ENCODE peak calls at places on chromosomes 2 and 18, in four cellular contexts. One of them, this sample, is unnamed.

GRCh38 chr2:65300134-65300771 is 72.6 kb downstream of the ACTR2 start:
- DNase-seq in GM23248: peak; percentile 92
- DNase-seq in tibial artery: peak; percentile 88
- DNase-seq in WERI-Rb-1: no peak
- DNase-seq in this sample: peak; percentile 91

GRCh38 chr18:32770181-32770650 is 2.6 kb downstream of the KLHL14 start:
- DNase-seq in WERI-Rb-1: peak; percentile 8
- DNase-seq in tibial artery: no peak
- DNase-seq in GM23248: no peak
- DNase-seq in this sample: no peak

GRCh38 chr18:27049945-27050344 is 135.2 kb downstream of the CHST9 start:
- DNase-seq in tibial artery: no peak
- DNase-seq in GM23248: no peak
- DNase-seq in WERI-Rb-1: no peak
- DNase-seq in this sample: no peak

GRCh38 chr2:41947701-41948396 is 100.0 kb upstream of the PKDCC start:
- DNase-seq in WERI-Rb-1: peak; percentile 36
- DNase-seq in tibial artery: no peak
- DNase-seq in GM23248: no peak
- DNase-seq in this sample: no peak

GRCh38 chr18:78798402-78799175 is 181.0 kb upstream of the SALL3 start:
- DNase-seq in GM23248: no peak
- DNase-seq in WERI-Rb-1: no peak
- DNase-seq in tibial artery: no peak
- DNase-seq in this sample: no peak

GRCh38 chr2:239164281-239164871 is 236.4 kb downstream of the HDAC4 start:
- DNase-seq in tibial artery: peak; percentile 10
- DNase-seq in GM23248: no peak
- DNase-seq in WERI-Rb-1: no peak
- DNase-seq in this sample: no peak

GRCh38 chr2:237873961-237874551 is 14.6 kb downstream of the RAMP1 start:
- DNase-seq in tibial artery: no peak
- DNase-seq in GM23248: no peak
- DNase-seq in WERI-Rb-1: no peak
- DNase-seq in this sample: peak; percentile 62

GRCh38 chr2:24793752-24794477 is 690 bp downstream of the CENPO start:
- DNase-seq in WERI-Rb-1: peak; percentile 58
- DNase-seq in GM23248: peak; percentile 63
- DNase-seq in tibial artery: no peak
- DNase-seq in this sample: no peak

GRCh38 chr2:154264024-154264423 is 392.3 kb downstream of the GALNT13 start:
- DNase-seq in tibial artery: no peak
- DNase-seq in WERI-Rb-1: no peak
- DNase-seq in GM23248: no peak
- DNase-seq in this sample: no peak

GRCh38 chr18:269480-270090 is 1.7 kb upstream of the THOC1 start:
- DNase-seq in WERI-Rb-1: no peak
- DNase-seq in tibial artery: no peak
- DNase-seq in GM23248: no peak
- DNase-seq in this sample: no peak

GRCh38 chr18:23927821-23928746 is 86.5 kb upstream of the TTC39C start:
- DNase-seq in WERI-Rb-1: no peak
- DNase-seq in GM23248: no peak
- DNase-seq in tibial artery: no peak
- DNase-seq in this sample: no peak

GRCh38 chr2:208034503-208035140 is 9.3 kb upstream of the PLEKHM3 start:
- DNase-seq in tibial artery: no peak
- DNase-seq in WERI-Rb-1: no peak
- DNase-seq in GM23248: no peak
- DNase-seq in this sample: no peak

GRCh38 chr18:75211721-75212625 is 1.4 kb downstream of the TSHZ1 start:
- DNase-seq in GM23248: peak; percentile 54
- DNase-seq in WERI-Rb-1: peak; percentile 48
- DNase-seq in tibial artery: peak; percentile 46
- DNase-seq in this sample: peak; percentile 72

GRCh38 chr2:202051499-202052161 is 18.0 kb downstream of the FZD7 start:
- DNase-seq in WERI-Rb-1: no peak
- DNase-seq in GM23248: peak; percentile 60
- DNase-seq in tibial artery: no peak
- DNase-seq in this sample: no peak

GRCh38 chr2:127479219-127479825 is 47.0 kb downstream of the IWS1 start:
- DNase-seq in WERI-Rb-1: no peak
- DNase-seq in tibial artery: no peak
- DNase-seq in GM23248: peak; percentile 76
- DNase-seq in this sample: no peak

GRCh38 chr2:54557601-54558187 is 101.6 kb downstream of the SPTBN1 start:
- DNase-seq in WERI-Rb-1: peak; percentile 70
- DNase-seq in GM23248: peak; percentile 22
- DNase-seq in tibial artery: peak; percentile 47
- DNase-seq in this sample: peak; percentile 78

GRCh38 chr2:54557211-54557600 is 101.1 kb downstream of the SPTBN1 start:
- DNase-seq in WERI-Rb-1: peak; percentile 65
- DNase-seq in tibial artery: no peak
- DNase-seq in GM23248: no peak
- DNase-seq in this sample: no peak

GRCh38 chr2:54556659-54557121 is 100.6 kb downstream of the SPTBN1 start:
- DNase-seq in tibial artery: no peak
- DNase-seq in WERI-Rb-1: peak; percentile 37
- DNase-seq in GM23248: peak; percentile 84
- DNase-seq in this sample: no peak

GRCh38 chr2:54553075-54553474 is 96.9 kb downstream of the SPTBN1 start:
- DNase-seq in GM23248: no peak
- DNase-seq in tibial artery: no peak
- DNase-seq in WERI-Rb-1: no peak
- DNase-seq in this sample: no peak

DNA sequence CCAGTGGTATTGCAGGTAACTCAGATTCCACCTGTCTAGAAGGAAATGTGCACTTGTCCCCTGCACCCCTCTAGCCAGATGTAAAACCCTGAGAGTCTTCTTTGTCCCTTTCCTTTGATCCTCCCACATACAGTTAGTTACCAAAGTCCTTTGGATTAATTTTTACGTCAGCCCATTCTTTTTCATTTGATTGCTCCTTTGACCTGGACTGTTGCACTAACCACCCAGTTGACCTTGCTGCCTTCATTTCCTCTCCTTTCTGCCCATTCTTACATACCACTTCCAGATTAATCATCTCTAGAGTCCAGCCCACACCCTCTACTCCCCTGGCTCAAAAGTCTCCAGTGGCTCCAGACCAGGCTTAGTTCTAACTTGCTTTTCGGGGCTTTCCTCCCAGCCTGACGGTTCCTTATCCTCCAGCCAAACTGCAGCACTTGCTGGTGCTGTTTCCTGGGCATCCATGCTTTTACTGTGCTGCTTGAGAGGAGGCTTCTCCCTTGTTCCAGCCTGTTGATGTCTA is 99.3 kb downstream of the SPTBN1 start:
- DNase-seq in GM23248: peak; percentile 36
- DNase-seq in tibial artery: no peak
- DNase-seq in WERI-Rb-1: no peak
- DNase-seq in this sample: no peak
- H3K9me3 ChIP-seq in GM23248: no peaks in the 10 kb centered on the region
- H3K9me3 ChIP-seq in tibial artery: no peaks in the 10 kb centered on the region
- H3K9me3 ChIP-seq in WERI-Rb-1: no peaks in the 10 kb centered on the region
- H3K9me3 ChIP-seq in this sample: no peaks in the 10 kb centered on the region

DNA sequence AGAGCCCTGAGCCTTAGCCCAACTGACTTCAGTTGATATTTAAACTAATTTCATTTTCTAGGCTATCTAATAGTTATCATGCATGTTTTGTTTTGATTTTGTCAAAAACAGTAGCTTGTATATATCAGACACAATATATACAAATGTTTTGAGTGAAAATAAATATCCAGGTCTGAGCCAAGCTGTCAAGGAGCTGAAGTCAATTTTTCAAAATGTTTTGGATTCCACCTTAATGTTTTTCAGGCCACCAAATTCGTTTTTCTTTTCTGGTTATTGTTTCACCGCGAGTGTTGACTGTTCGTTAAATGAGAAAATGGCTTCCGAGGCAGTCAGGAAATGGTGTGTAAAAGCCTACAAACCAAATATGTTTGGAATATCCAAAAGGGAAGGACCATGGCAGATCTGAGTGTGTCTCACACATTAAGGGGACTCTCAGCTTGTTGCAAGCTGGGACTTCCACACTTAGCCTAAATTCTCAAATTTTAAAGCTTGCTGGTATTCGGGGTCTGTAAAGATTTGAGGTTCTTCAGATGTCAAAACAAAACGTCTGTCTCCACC is 2.8 kb downstream of the HOXD12 start:
- DNase-seq in GM23248: no peak
- DNase-seq in WERI-Rb-1: no peak
- DNase-seq in tibial artery: no peak
- DNase-seq in this sample: no peak
- H3K9me3 ChIP-seq in GM23248: no peaks in the 10 kb centered on the region
- H3K9me3 ChIP-seq in WERI-Rb-1: peaks cover 17% of the 10 kb centered on the region
- H3K9me3 ChIP-seq in tibial artery: no peaks in the 10 kb centered on the region
- H3K9me3 ChIP-seq in this sample: no peaks in the 10 kb centered on the region

GRCh38 chr18:58848685-58849084 is 16.0 kb upstream of the ZNF532 start:
- DNase-seq in WERI-Rb-1: no peak
- DNase-seq in tibial artery: no peak
- DNase-seq in GM23248: peak; percentile 43
- DNase-seq in this sample: no peak
- H3K9me3 ChIP-seq in WERI-Rb-1: no peaks in the 10 kb centered on the region
- H3K9me3 ChIP-seq in tibial artery: no peaks in the 10 kb centered on the region
- H3K9me3 ChIP-seq in GM23248: no peaks in the 10 kb centered on the region
- H3K9me3 ChIP-seq in this sample: no peaks in the 10 kb centered on the region

GRCh38 chr2:200052627-200053026 is 97.2 kb downstream of the MAIP1 start:
- DNase-seq in tibial artery: no peak
- DNase-seq in GM23248: no peak
- DNase-seq in WERI-Rb-1: no peak
- DNase-seq in this sample: no peak

GRCh38 chr2:200050921-200051620 is 95.7 kb downstream of the MAIP1 start:
- DNase-seq in tibial artery: no peak
- DNase-seq in WERI-Rb-1: peak; percentile 58
- DNase-seq in GM23248: no peak
- DNase-seq in this sample: no peak

GRCh38 chr2:200051621-200051945 is 96.2 kb downstream of the MAIP1 start:
- DNase-seq in tibial artery: no peak
- DNase-seq in GM23248: no peak
- DNase-seq in WERI-Rb-1: no peak
- DNase-seq in this sample: no peak

GRCh38 chr2:200048421-200048820 is 93.0 kb downstream of the MAIP1 start:
- DNase-seq in GM23248: no peak
- DNase-seq in tibial artery: no peak
- DNase-seq in WERI-Rb-1: no peak
- DNase-seq in this sample: no peak

GRCh38 chr2:200049086-200049485 is 93.7 kb downstream of the MAIP1 start:
- DNase-seq in tibial artery: no peak
- DNase-seq in GM23248: no peak
- DNase-seq in WERI-Rb-1: no peak
- DNase-seq in this sample: no peak
- H3K9me3 ChIP-seq in tibial artery: no peaks in the 10 kb centered on the region
- H3K9me3 ChIP-seq in GM23248: no peaks in the 10 kb centered on the region
- H3K9me3 ChIP-seq in WERI-Rb-1: peaks cover 15% of the 10 kb centered on the region
- H3K9me3 ChIP-seq in this sample: peaks cover 13% of the 10 kb centered on the region

GRCh38 chr2:13284688-13285087 is 568.0 kb downstream of the TRIB2 start:
- DNase-seq in tibial artery: no peak
- DNase-seq in WERI-Rb-1: no peak
- DNase-seq in GM23248: no peak
- DNase-seq in this sample: no peak
- H3K9me3 ChIP-seq in tibial artery: no peaks in the 10 kb centered on the region
- H3K9me3 ChIP-seq in WERI-Rb-1: no peaks in the 10 kb centered on the region
- H3K9me3 ChIP-seq in GM23248: no peaks in the 10 kb centered on the region
- H3K9me3 ChIP-seq in this sample: no peaks in the 10 kb centered on the region

GRCh38 chr2:2000018-2000733 is 255.9 kb upstream of the PXDN start:
- DNase-seq in GM23248: no peak
- DNase-seq in tibial artery: no peak
- DNase-seq in WERI-Rb-1: no peak
- DNase-seq in this sample: no peak
- H3K9me3 ChIP-seq in GM23248: no peaks in the 10 kb centered on the region
- H3K9me3 ChIP-seq in tibial artery: no peaks in the 10 kb centered on the region
- H3K9me3 ChIP-seq in WERI-Rb-1: no peaks in the 10 kb centered on the region
- H3K9me3 ChIP-seq in this sample: no peaks in the 10 kb centered on the region

DNA sequence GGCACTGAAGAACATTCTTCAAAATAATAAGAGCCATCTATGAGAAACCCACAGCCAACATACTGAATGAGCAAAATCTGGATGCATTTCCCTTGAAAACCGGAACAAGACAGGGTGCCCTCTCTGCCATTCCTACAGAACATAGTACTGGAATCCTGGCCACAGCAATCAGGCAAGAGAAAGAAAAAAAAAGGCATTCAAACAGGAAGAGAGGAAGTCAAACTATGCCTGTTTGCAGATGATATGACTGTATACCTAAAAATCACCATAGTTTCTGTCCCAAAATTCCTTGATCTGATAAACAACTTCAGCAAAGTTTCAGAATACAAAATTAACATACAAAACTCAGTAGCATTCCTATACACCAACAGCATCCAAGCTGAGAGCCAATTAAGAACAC is 119.5 kb upstream of the PARD3B start:
- DNase-seq in GM23248: no peak
- DNase-seq in WERI-Rb-1: no peak
- DNase-seq in tibial artery: no peak
- DNase-seq in this sample: no peak
- H3K9me3 ChIP-seq in GM23248: no peaks in the 10 kb centered on the region
- H3K9me3 ChIP-seq in WERI-Rb-1: no peaks in the 10 kb centered on the region
- H3K9me3 ChIP-seq in tibial artery: no peaks in the 10 kb centered on the region
- H3K9me3 ChIP-seq in this sample: peaks cover 4% of the 10 kb centered on the region

GRCh38 chr2:176152350-176153181 is 1.2 kb downstream of the HOXD4 start:
- DNase-seq in WERI-Rb-1: no peak
- DNase-seq in GM23248: no peak
- DNase-seq in tibial artery: no peak
- DNase-seq in this sample: no peak

GRCh38 chr2:176156301-176156958 is 677 bp upstream of the HOXD3 start:
- DNase-seq in GM23248: no peak
- DNase-seq in WERI-Rb-1: no peak
- DNase-seq in tibial artery: no peak
- DNase-seq in this sample: peak; percentile 49

GRCh38 chr2:176156959-176157498 is at the start of gene HOXD3:
- DNase-seq in tibial artery: no peak
- DNase-seq in GM23248: peak; percentile 58
- DNase-seq in WERI-Rb-1: no peak
- DNase-seq in this sample: peak; percentile 44

GRCh38 chr2:176155341-176156044 is 1.6 kb upstream of the HOXD3 start:
- DNase-seq in WERI-Rb-1: no peak
- DNase-seq in tibial artery: no peak
- DNase-seq in GM23248: no peak
- DNase-seq in this sample: peak; percentile 25

GRCh38 chr2:176154853-176155252 is 2.3 kb upstream of the HOXD3 start:
- DNase-seq in tibial artery: no peak
- DNase-seq in WERI-Rb-1: no peak
- DNase-seq in GM23248: no peak
- DNase-seq in this sample: no peak
- H3K9me3 ChIP-seq in tibial artery: no peaks in the 10 kb centered on the region
- H3K9me3 ChIP-seq in WERI-Rb-1: peaks cover 6% of the 10 kb centered on the region
- H3K9me3 ChIP-seq in GM23248: no peaks in the 10 kb centered on the region
- H3K9me3 ChIP-seq in this sample: no peaks in the 10 kb centered on the region

GRCh38 chr2:229090231-229090630 is 180.9 kb downstream of the PID1 start:
- DNase-seq in WERI-Rb-1: no peak
- DNase-seq in GM23248: peak; percentile 10
- DNase-seq in tibial artery: no peak
- DNase-seq in this sample: no peak
- H3K9me3 ChIP-seq in WERI-Rb-1: no peaks in the 10 kb centered on the region
- H3K9me3 ChIP-seq in GM23248: no peaks in the 10 kb centered on the region
- H3K9me3 ChIP-seq in tibial artery: no peaks in the 10 kb centered on the region
- H3K9me3 ChIP-seq in this sample: no peaks in the 10 kb centered on the region